ENCODE peak calls at places on chromosome 14, in ten cellular contexts. One of them, this sample, is unnamed.

GRCh38 chr14:91817566-91818325 is 49.6 kb downstream of the TC2N start:
- DNase-seq in stimulated activated CD8-positive, alpha-beta memory T cell treated with anti-CD3 and anti-CD28 coated beads, Interleukin-4, amount 100 ng/mL, for 24 hours: no peak
- DNase-seq in stimulated activated CD4-positive, alpha-beta T cell treated with anti-CD3 and anti-CD28 coated beads, Interleukin-4, amount 100 ng/mL, for 1 hour: no peak
- DNase-seq in kidney: no peak
- DNase-seq in AG09309: no peak
- DNase-seq in left lung: no peak
- DNase-seq in COR-L47: no peak
- DNase-seq in NCI-H460: no peak
- DNase-seq in MV-4-11: no peak
- DNase-seq in central memory CD4-positive, alpha-beta T cell: peak; percentile 26
- DNase-seq in this sample: no peak

GRCh38 chr14:103102689-103103260 is 8.2 kb downstream of the EXOC3L4 start:
- DNase-seq in central memory CD4-positive, alpha-beta T cell: no peak
- DNase-seq in MV-4-11: no peak
- DNase-seq in AG09309: no peak
- DNase-seq in kidney: peak; percentile 78
- DNase-seq in NCI-H460: no peak
- DNase-seq in stimulated activated CD8-positive, alpha-beta memory T cell treated with anti-CD3 and anti-CD28 coated beads, Interleukin-4, amount 100 ng/mL, for 24 hours: no peak
- DNase-seq in stimulated activated CD4-positive, alpha-beta T cell treated with anti-CD3 and anti-CD28 coated beads, Interleukin-4, amount 100 ng/mL, for 1 hour: no peak
- DNase-seq in COR-L47: no peak
- DNase-seq in left lung: no peak
- DNase-seq in this sample: no peak

GRCh38 chr14:93720981-93721483 is 67.3 kb downstream of the PRIMA1 start:
- DNase-seq in NCI-H460: no peak
- DNase-seq in central memory CD4-positive, alpha-beta T cell: no peak
- DNase-seq in kidney: no peak
- DNase-seq in COR-L47: no peak
- DNase-seq in MV-4-11: no peak
- DNase-seq in AG09309: no peak
- DNase-seq in stimulated activated CD4-positive, alpha-beta T cell treated with anti-CD3 and anti-CD28 coated beads, Interleukin-4, amount 100 ng/mL, for 1 hour: no peak
- DNase-seq in left lung: no peak
- DNase-seq in stimulated activated CD8-positive, alpha-beta memory T cell treated with anti-CD3 and anti-CD28 coated beads, Interleukin-4, amount 100 ng/mL, for 24 hours: no peak
- DNase-seq in this sample: no peak

GRCh38 chr14:100691395-100692025 is 35.2 kb upstream of the DLK1 start:
- DNase-seq in stimulated activated CD8-positive, alpha-beta memory T cell treated with anti-CD3 and anti-CD28 coated beads, Interleukin-4, amount 100 ng/mL, for 24 hours: no peak
- DNase-seq in central memory CD4-positive, alpha-beta T cell: no peak
- DNase-seq in stimulated activated CD4-positive, alpha-beta T cell treated with anti-CD3 and anti-CD28 coated beads, Interleukin-4, amount 100 ng/mL, for 1 hour: no peak
- DNase-seq in AG09309: no peak
- DNase-seq in kidney: no peak
- DNase-seq in COR-L47: peak; percentile 73
- DNase-seq in MV-4-11: no peak
- DNase-seq in left lung: peak; percentile 61
- DNase-seq in NCI-H460: no peak
- DNase-seq in this sample: no peak

GRCh38 chr14:105495101-105495989 is 4.3 kb downstream of the TEDC1 start:
- DNase-seq in MV-4-11: no peak
- DNase-seq in kidney: peak; percentile 79
- DNase-seq in central memory CD4-positive, alpha-beta T cell: no peak
- DNase-seq in AG09309: no peak
- DNase-seq in stimulated activated CD8-positive, alpha-beta memory T cell treated with anti-CD3 and anti-CD28 coated beads, Interleukin-4, amount 100 ng/mL, for 24 hours: no peak
- DNase-seq in left lung: peak; percentile 33
- DNase-seq in COR-L47: no peak
- DNase-seq in NCI-H460: no peak
- DNase-seq in stimulated activated CD4-positive, alpha-beta T cell treated with anti-CD3 and anti-CD28 coated beads, Interleukin-4, amount 100 ng/mL, for 1 hour: no peak
- DNase-seq in this sample: no peak

GRCh38 chr14:96117101-96117897 is 78.1 kb downstream of the C14orf132 start:
- DNase-seq in stimulated activated CD4-positive, alpha-beta T cell treated with anti-CD3 and anti-CD28 coated beads, Interleukin-4, amount 100 ng/mL, for 1 hour: no peak
- DNase-seq in AG09309: no peak
- DNase-seq in MV-4-11: no peak
- DNase-seq in COR-L47: peak; percentile 94
- DNase-seq in NCI-H460: no peak
- DNase-seq in stimulated activated CD8-positive, alpha-beta memory T cell treated with anti-CD3 and anti-CD28 coated beads, Interleukin-4, amount 100 ng/mL, for 24 hours: no peak
- DNase-seq in kidney: peak; percentile 53
- DNase-seq in left lung: no peak
- DNase-seq in central memory CD4-positive, alpha-beta T cell: no peak
- DNase-seq in this sample: peak; percentile 39

GRCh38 chr14:96409701-96410100 is 17.8 kb downstream of the AK7 start:
- DNase-seq in COR-L47: no peak
- DNase-seq in kidney: no peak
- DNase-seq in stimulated activated CD4-positive, alpha-beta T cell treated with anti-CD3 and anti-CD28 coated beads, Interleukin-4, amount 100 ng/mL, for 1 hour: no peak
- DNase-seq in NCI-H460: no peak
- DNase-seq in central memory CD4-positive, alpha-beta T cell: no peak
- DNase-seq in left lung: no peak
- DNase-seq in MV-4-11: no peak
- DNase-seq in stimulated activated CD8-positive, alpha-beta memory T cell treated with anti-CD3 and anti-CD28 coated beads, Interleukin-4, amount 100 ng/mL, for 24 hours: no peak
- DNase-seq in AG09309: no peak
- DNase-seq in this sample: no peak

GRCh38 chr14:57486767-57487379 is 6.8 kb downstream of the CCDC198 start:
- DNase-seq in kidney: no peak
- DNase-seq in NCI-H460: peak; percentile 48
- DNase-seq in left lung: no peak
- DNase-seq in stimulated activated CD8-positive, alpha-beta memory T cell treated with anti-CD3 and anti-CD28 coated beads, Interleukin-4, amount 100 ng/mL, for 24 hours: no peak
- DNase-seq in COR-L47: peak; percentile 25
- DNase-seq in AG09309: no peak
- DNase-seq in stimulated activated CD4-positive, alpha-beta T cell treated with anti-CD3 and anti-CD28 coated beads, Interleukin-4, amount 100 ng/mL, for 1 hour: no peak
- DNase-seq in MV-4-11: peak; percentile 28
- DNase-seq in central memory CD4-positive, alpha-beta T cell: no peak
- DNase-seq in this sample: peak; percentile 37

GRCh38 chr14:50333010-50333409 is 20.9 kb downstream of the DMAC2L start:
- DNase-seq in AG09309: peak; percentile 73
- DNase-seq in NCI-H460: no peak
- DNase-seq in central memory CD4-positive, alpha-beta T cell: no peak
- DNase-seq in COR-L47: no peak
- DNase-seq in MV-4-11: no peak
- DNase-seq in stimulated activated CD8-positive, alpha-beta memory T cell treated with anti-CD3 and anti-CD28 coated beads, Interleukin-4, amount 100 ng/mL, for 24 hours: no peak
- DNase-seq in kidney: no peak
- DNase-seq in stimulated activated CD4-positive, alpha-beta T cell treated with anti-CD3 and anti-CD28 coated beads, Interleukin-4, amount 100 ng/mL, for 1 hour: no peak
- DNase-seq in left lung: no peak
- DNase-seq in this sample: no peak

GRCh38 chr14:58131386-58131785 is 20.6 kb downstream of the ARMH4 start:
- DNase-seq in NCI-H460: no peak
- DNase-seq in stimulated activated CD4-positive, alpha-beta T cell treated with anti-CD3 and anti-CD28 coated beads, Interleukin-4, amount 100 ng/mL, for 1 hour: no peak
- DNase-seq in AG09309: no peak
- DNase-seq in left lung: no peak
- DNase-seq in kidney: no peak
- DNase-seq in MV-4-11: no peak
- DNase-seq in COR-L47: no peak
- DNase-seq in central memory CD4-positive, alpha-beta T cell: no peak
- DNase-seq in stimulated activated CD8-positive, alpha-beta memory T cell treated with anti-CD3 and anti-CD28 coated beads, Interleukin-4, amount 100 ng/mL, for 24 hours: no peak
- DNase-seq in this sample: no peak

GRCh38 chr14:103711516-103712431 is 3.5 kb downstream of the XRCC3 start:
- DNase-seq in stimulated activated CD8-positive, alpha-beta memory T cell treated with anti-CD3 and anti-CD28 coated beads, Interleukin-4, amount 100 ng/mL, for 24 hours: no peak
- DNase-seq in AG09309: no peak
- DNase-seq in NCI-H460: no peak
- DNase-seq in kidney: peak; percentile 91
- DNase-seq in COR-L47: peak; percentile 70
- DNase-seq in central memory CD4-positive, alpha-beta T cell: no peak
- DNase-seq in stimulated activated CD4-positive, alpha-beta T cell treated with anti-CD3 and anti-CD28 coated beads, Interleukin-4, amount 100 ng/mL, for 1 hour: no peak
- DNase-seq in MV-4-11: no peak
- DNase-seq in left lung: no peak
- DNase-seq in this sample: no peak

GRCh38 chr14:60981626-60982455 is 796 bp downstream of the SLC38A6 start:
- DNase-seq in kidney: no peak
- DNase-seq in stimulated activated CD4-positive, alpha-beta T cell treated with anti-CD3 and anti-CD28 coated beads, Interleukin-4, amount 100 ng/mL, for 1 hour: no peak
- DNase-seq in MV-4-11: peak; percentile 8
- DNase-seq in central memory CD4-positive, alpha-beta T cell: no peak
- DNase-seq in stimulated activated CD8-positive, alpha-beta memory T cell treated with anti-CD3 and anti-CD28 coated beads, Interleukin-4, amount 100 ng/mL, for 24 hours: no peak
- DNase-seq in NCI-H460: peak; percentile 45
- DNase-seq in COR-L47: no peak
- DNase-seq in AG09309: peak; percentile 80
- DNase-seq in left lung: no peak
- DNase-seq in this sample: no peak

GRCh38 chr14:75542585-75543091 is 20.4 kb downstream of the BATF start:
- DNase-seq in AG09309: no peak
- DNase-seq in central memory CD4-positive, alpha-beta T cell: peak; percentile 73
- DNase-seq in stimulated activated CD8-positive, alpha-beta memory T cell treated with anti-CD3 and anti-CD28 coated beads, Interleukin-4, amount 100 ng/mL, for 24 hours: peak; percentile 58
- DNase-seq in kidney: peak; percentile 92
- DNase-seq in left lung: peak; percentile 89
- DNase-seq in NCI-H460: no peak
- DNase-seq in MV-4-11: peak; percentile 86
- DNase-seq in stimulated activated CD4-positive, alpha-beta T cell treated with anti-CD3 and anti-CD28 coated beads, Interleukin-4, amount 100 ng/mL, for 1 hour: peak; percentile 84
- DNase-seq in COR-L47: no peak
- DNase-seq in this sample: no peak

GRCh38 chr14:23387916-23388882 is 11.4 kb downstream of the CMTM5 start:
- DNase-seq in NCI-H460: no peak
- DNase-seq in stimulated activated CD8-positive, alpha-beta memory T cell treated with anti-CD3 and anti-CD28 coated beads, Interleukin-4, amount 100 ng/mL, for 24 hours: no peak
- DNase-seq in MV-4-11: no peak
- DNase-seq in kidney: no peak
- DNase-seq in stimulated activated CD4-positive, alpha-beta T cell treated with anti-CD3 and anti-CD28 coated beads, Interleukin-4, amount 100 ng/mL, for 1 hour: no peak
- DNase-seq in COR-L47: no peak
- DNase-seq in central memory CD4-positive, alpha-beta T cell: no peak
- DNase-seq in left lung: no peak
- DNase-seq in AG09309: no peak
- DNase-seq in this sample: no peak

GRCh38 chr14:72699852-72700257 is 194.0 kb downstream of the DPF3 start:
- DNase-seq in left lung: peak; percentile 72
- DNase-seq in stimulated activated CD8-positive, alpha-beta memory T cell treated with anti-CD3 and anti-CD28 coated beads, Interleukin-4, amount 100 ng/mL, for 24 hours: no peak
- DNase-seq in NCI-H460: no peak
- DNase-seq in AG09309: peak; percentile 87
- DNase-seq in COR-L47: no peak
- DNase-seq in central memory CD4-positive, alpha-beta T cell: no peak
- DNase-seq in kidney: no peak
- DNase-seq in MV-4-11: peak; percentile 98
- DNase-seq in stimulated activated CD4-positive, alpha-beta T cell treated with anti-CD3 and anti-CD28 coated beads, Interleukin-4, amount 100 ng/mL, for 1 hour: no peak
- DNase-seq in this sample: no peak

GRCh38 chr14:60640859-60641721 is 8.2 kb downstream of the SIX1 start:
- DNase-seq in COR-L47: no peak
- DNase-seq in kidney: no peak
- DNase-seq in MV-4-11: no peak
- DNase-seq in NCI-H460: no peak
- DNase-seq in AG09309: no peak
- DNase-seq in left lung: no peak
- DNase-seq in stimulated activated CD4-positive, alpha-beta T cell treated with anti-CD3 and anti-CD28 coated beads, Interleukin-4, amount 100 ng/mL, for 1 hour: no peak
- DNase-seq in stimulated activated CD8-positive, alpha-beta memory T cell treated with anti-CD3 and anti-CD28 coated beads, Interleukin-4, amount 100 ng/mL, for 24 hours: no peak
- DNase-seq in central memory CD4-positive, alpha-beta T cell: no peak
- DNase-seq in this sample: no peak